ENCODE peak calls at places on chromosome 18, in four cellular contexts. U is HCT116, T is foreskin fibroblast, C is mucosa of descending colon. K is an unnamed sample.

GRCh38 chr18:48986851-48987761 is 36.3 kb upstream of the SMAD7 start:
- DNase-seq in U (no peak), T (no peak), C (no peak), K (no peak)

GRCh38 chr18:34783485-34783884 is 73.4 kb downstream of the DTNA start:
- DNase-seq in U (no peak), T (peak; percentile 36), C (no peak), K (no peak)

GRCh38 chr18:9422816-9423519 is 52.3 kb upstream of the RALBP1 start:
- DNase-seq in U (peak; percentile 49), T (no peak), C (no peak), K (no peak)

GRCh38 chr18:29147944-29148343 is 971.0 kb upstream of the CDH2 start:
- DNase-seq in U (no peak), T (peak; percentile 32), C (no peak), K (no peak)

GRCh38 chr18:7830468-7830867 is 263.4 kb downstream of the PTPRM start:
- DNase-seq in U (peak; percentile 75), T (no peak), C (no peak), K (no peak)

GRCh38 chr18:79402977-79403722 is 7.4 kb downstream of the NFATC1 start:
- DNase-seq in U (no peak), T (no peak), C (peak; percentile 69), K (peak; percentile 78)

GRCh38 chr18:9661564-9661963 is 46.5 kb upstream of the RAB31 start:
- DNase-seq in U (no peak), T (no peak), C (no peak), K (no peak)

GRCh38 chr18:48655460-48655859 is 116.6 kb downstream of the CTIF start:
- DNase-seq in U (no peak), T (no peak), C (no peak), K (no peak)

GRCh38 chr18:51234117-51235010 is 36.9 kb upstream of the MEX3C start:
- DNase-seq in U (no peak), T (no peak), C (no peak), K (no peak)

GRCh38 chr18:44536041-44536440 is 144.6 kb upstream of the SETBP1 start:
- DNase-seq in U (no peak), T (peak; percentile 61), C (no peak), K (no peak)

GRCh38 chr18:3594760-3595241 is 144.8 kb downstream of the TGIF1 start:
- DNase-seq in U (no peak), T (no peak), C (no peak), K (no peak)

GRCh38 chr18:23580677-23581367 is 5.5 kb downstream of the NPC1 start:
- DNase-seq in U (no peak), T (peak; percentile 88), C (no peak), K (no peak)

GRCh38 chr18:65852273-65852672 is 101.5 kb downstream of the CDH7 start:
- DNase-seq in U (no peak), T (no peak), C (no peak), K (no peak)

GRCh38 chr18:74994502-74995403 is 214.2 kb downstream of the PTGR3 start:
- DNase-seq in U (no peak), T (no peak), C (peak; percentile 54), K (no peak)

GRCh38 chr18:37564796-37565137 is 831 bp downstream of the CELF4 start:
- DNase-seq in U (no peak), T (peak; percentile 23), C (no peak), K (peak; percentile 69)

GRCh38 chr18:3321133-3321812 is 59.3 kb downstream of the MYL12B start:
- DNase-seq in U (no peak), T (peak; percentile 76), C (no peak), K (no peak)

GRCh38 chr18:73124165-73124564 is 256.4 kb upstream of the NETO1 start:
- DNase-seq in U (no peak), T (peak; percentile 16), C (no peak), K (no peak)

GRCh38 chr18:8744038-8744437 is 38.7 kb downstream of the MTCL1 start:
- DNase-seq in U (no peak), T (no peak), C (no peak), K (no peak)

GRCh38 chr18:68694316-68694715 is 20.6 kb downstream of the TMX3 start:
- DNase-seq in U (no peak), T (no peak), C (no peak), K (peak; percentile 39)

GRCh38 chr18:56637897-56638231 is 528 bp downstream of the TXNL1 start:
- DNase-seq in U (no peak), T (no peak), C (no peak), K (no peak)

GRCh38 chr18:13369353-13369752 is 150.8 kb downstream of the LDLRAD4 start:
- DNase-seq in U (no peak), T (no peak), C (peak; percentile 55), K (no peak)

GRCh38 chr18:46555724-46556123 is 101.3 kb downstream of the LOXHD1 start:
- DNase-seq in U (peak; percentile 32), T (no peak), C (no peak), K (no peak)

GRCh38 chr18:34650121-34650545 is 60.0 kb upstream of the DTNA start:
- DNase-seq in U (no peak), T (peak; percentile 68), C (no peak), K (no peak)

GRCh38 chr18:3525870-3526420 is 76.0 kb downstream of the TGIF1 start:
- DNase-seq in U (no peak), T (no peak), C (no peak), K (no peak)

GRCh38 chr18:70243131-70243530 is 37.6 kb upstream of the RTTN start:
- DNase-seq in U (peak; percentile 55), T (no peak), C (no peak), K (no peak)

GRCh38 chr18:62341423-62341920 is 16.4 kb downstream of the TNFRSF11A start:
- DNase-seq in U (no peak), T (no peak), C (no peak), K (no peak)

GRCh38 chr18:22163432-22163831 is 6.0 kb upstream of the GATA6 start:
- DNase-seq in U (no peak), T (no peak), C (no peak), K (no peak)

GRCh38 chr18:9838144-9838877 is 47.5 kb upstream of the TXNDC2 start:
- DNase-seq in U (peak; percentile 56), T (no peak), C (no peak), K (peak; percentile 76)

GRCh38 chr18:63909870-63910269 is 2.1 kb downstream of the SERPINB10 start:
- DNase-seq in U (no peak), T (no peak), C (no peak), K (no peak)

GRCh38 chr18:463442-464310 is 36.8 kb downstream of the COLEC12 start:
- DNase-seq in U (no peak), T (no peak), C (no peak), K (peak; percentile 69)

GRCh38 chr18:2656237-2657042 is 914 bp downstream of the SMCHD1 start:
- DNase-seq in U (no peak), T (peak; percentile 30), C (peak; percentile 84), K (peak; percentile 79)

GRCh38 chr18:76456018-76456750 is 38.9 kb downstream of the ZNF516 start:
- DNase-seq in U (no peak), T (no peak), C (no peak), K (no peak)

GRCh38 chr18:8857806-8858205 is 152.4 kb downstream of the MTCL1 start:
- DNase-seq in U (no peak), T (no peak), C (no peak), K (no peak)

GRCh38 chr18:13369756-13370510 is 151.4 kb downstream of the LDLRAD4 start:
- DNase-seq in U (no peak), T (no peak), C (peak; percentile 76), K (no peak)

GRCh38 chr18:74715865-74716712 is 118.4 kb downstream of the ZNF407 start:
- DNase-seq in U (no peak), T (no peak), C (no peak), K (no peak)

GRCh38 chr18:68847219-68847860 is 49.5 kb downstream of the CCDC102B start:
- DNase-seq in U (peak; percentile 19), T (no peak), C (no peak), K (no peak)

GRCh38 chr18:80228051-80228848 is 19.1 kb downstream of the PARD6G start:
- DNase-seq in U (no peak), T (no peak), C (no peak), K (no peak)

GRCh38 chr18:9627642-9628041 is 13.3 kb upstream of the PPP4R1 start:
- DNase-seq in U (no peak), T (no peak), C (no peak), K (no peak)

GRCh38 chr18:5865521-5865920 is 29.8 kb downstream of the TMEM200C start:
- DNase-seq in U (no peak), T (no peak), C (no peak), K (no peak)

GRCh38 chr18:5874336-5874735 is 21.0 kb downstream of the TMEM200C start:
- DNase-seq in U (no peak), T (no peak), C (no peak), K (no peak)

GRCh38 chr18:5872886-5873285 is 22.4 kb downstream of the TMEM200C start:
- DNase-seq in U (no peak), T (no peak), C (no peak), K (no peak)

GRCh38 chr18:5868218-5868904 is 27.0 kb downstream of the TMEM200C start:
- DNase-seq in U (no peak), T (peak; percentile 45), C (no peak), K (peak; percentile 59)
- TF ChIP-seq CTCF in U (no peak), T (peak; percentile 84), C (peak; percentile 60), K (peak; percentile 69)

GRCh38 chr18:55579888-55580287 is 8.1 kb downstream of the TCF4 start:
- DNase-seq in U (no peak), T (no peak), C (no peak), K (no peak)

GRCh38 chr18:55575949-55576348 is 12.0 kb downstream of the TCF4 start:
- DNase-seq in U (no peak), T (no peak), C (no peak), K (no peak)

GRCh38 chr18:55575066-55575465 is 12.9 kb downstream of the TCF4 start:
- DNase-seq in U (no peak), T (no peak), C (no peak), K (no peak)

GRCh38 chr18:55579471-55579870 is 8.5 kb downstream of the TCF4 start:
- DNase-seq in U (no peak), T (no peak), C (no peak), K (no peak)

GRCh38 chr18:55577812-55578539 is 10.0 kb downstream of the TCF4 start:
- DNase-seq in U (no peak), T (no peak), C (no peak), K (no peak)
- TF ChIP-seq CTCF in U (no peak), T (no peak), C (no peak), K (no peak)

DNA sequence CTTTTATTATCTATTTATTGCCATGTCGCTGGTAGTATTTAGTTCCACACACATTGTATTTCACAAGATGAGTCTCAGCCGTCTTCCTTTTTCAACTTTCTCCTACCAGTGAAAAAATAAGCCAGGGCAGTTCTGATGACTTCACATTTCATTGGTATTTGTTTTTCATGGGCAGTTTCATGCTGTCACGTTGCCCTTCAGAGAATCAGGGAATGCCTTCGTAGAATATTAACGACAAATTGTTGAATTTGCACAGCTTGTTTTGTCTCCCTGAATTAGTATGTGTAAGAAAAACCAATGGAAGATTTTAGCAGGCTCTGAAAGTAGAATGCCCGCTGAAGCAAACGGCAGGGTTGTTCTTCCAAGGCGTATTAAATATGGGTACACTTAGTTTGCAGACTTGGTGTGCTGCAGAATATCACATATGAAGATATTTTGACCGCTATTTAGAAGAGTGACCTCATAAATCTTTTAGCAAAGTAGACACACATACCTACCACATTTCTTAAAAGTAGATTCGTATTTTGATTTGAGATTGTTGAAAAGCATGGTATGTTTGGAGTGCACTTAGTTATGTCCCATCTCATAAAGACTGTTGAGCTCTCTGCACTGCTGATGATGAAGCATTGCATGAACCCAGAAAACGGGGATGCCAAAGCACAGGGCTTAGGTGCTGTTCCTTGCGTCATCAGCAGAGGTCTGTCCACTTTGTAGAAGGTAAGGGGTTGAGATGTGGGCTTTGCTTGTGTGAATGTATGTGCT is 2.9 kb downstream of the NEDD4L start:
- DNase-seq in U (no peak), T (no peak), C (no peak), K (no peak)
- TF ChIP-seq CTCF in U (no peak), T (no peak), C (no peak), K (no peak)

GRCh38 chr18:54622084-54622483 is 31.0 kb downstream of the DYNAP start:
- DNase-seq in U (no peak), T (no peak), C (no peak), K (no peak)
- TF ChIP-seq CTCF in U (no peak), T (peak; percentile 7), C (no peak), K (no peak)

K was measured in lower lobe of right lung.